ENCODE peak calls at places on chromosome 2, in five cellular contexts. M is gastrocnemius medialis, O is ovary, R is astrocyte, P is tibial artery. U is an unnamed sample.

GRCh38 chr2:182870227-182870626 is 3.8 kb upstream of the FRZB start:
- DNase-seq in M (no peak), O (no peak), P (no peak), R (no peak), U (peak; percentile 62)

GRCh38 chr2:43467889-43468288 is 127.9 kb downstream of the THADA start:
- DNase-seq in P (no peak), M (no peak), O (no peak), R (peak; percentile 73), U (no peak)

GRCh38 chr2:96881349-96882195 is 11.7 kb upstream of the SEMA4C start:
- DNase-seq in P (no peak), O (no peak), M (no peak), R (no peak), U (peak; percentile 61)

GRCh38 chr2:154827286-154827685 is 128.8 kb downstream of the KCNJ3 start:
- DNase-seq in R (no peak), P (no peak), O (no peak), M (no peak), U (no peak)

GRCh38 chr2:2566396-2567323 is 235.6 kb upstream of the MYT1L start:
- DNase-seq in R (no peak), P (no peak), M (no peak), O (no peak), U (no peak)

GRCh38 chr2:177106212-177106611 is 106.4 kb upstream of the HNRNPA3 start:
- DNase-seq in R (no peak), O (no peak), M (no peak), P (no peak), U (no peak)

GRCh38 chr2:150644298-150645067 is 157.0 kb upstream of the RND3 start:
- DNase-seq in P (no peak), M (no peak), O (no peak), R (peak; percentile 83), U (no peak)

GRCh38 chr2:46229134-46230063 is 67.8 kb upstream of the EPAS1 start:
- DNase-seq in R (peak; percentile 90), O (no peak), M (no peak), P (no peak), U (no peak)

GRCh38 chr2:172457606-172458005 is 30.2 kb downstream of the ITGA6 start:
- DNase-seq in P (no peak), M (no peak), O (no peak), R (no peak), U (no peak)

GRCh38 chr2:33014268-33014667 is 67.5 kb downstream of the LTBP1 start:
- DNase-seq in O (no peak), R (no peak), M (no peak), P (no peak), U (no peak)

GRCh38 chr2:202149155-202149762 is 76.2 kb downstream of the KIAA2012 start:
- DNase-seq in O (peak; percentile 81), R (peak; percentile 90), P (peak; percentile 56), M (no peak), U (no peak)

GRCh38 chr2:1645761-1646476 is 98.4 kb downstream of the PXDN start:
- DNase-seq in M (no peak), P (no peak), O (peak; percentile 24), R (no peak), U (no peak)

GRCh38 chr2:27051902-27052645 is 606 bp downstream of the AGBL5 start:
- DNase-seq in M (peak; percentile 35), O (peak; percentile 76), R (no peak), P (peak; percentile 45), U (peak; percentile 54)

GRCh38 chr2:224754129-224754528 is 38.0 kb upstream of the CCDC195 start:
- DNase-seq in P (peak; percentile 24), R (peak; percentile 48), M (peak; percentile 14), O (no peak), U (no peak)

GRCh38 chr2:187093771-187094412 is 244.9 kb upstream of the ZSWIM2 start:
- DNase-seq in O (no peak), M (no peak), P (no peak), R (no peak), U (no peak)

GRCh38 chr2:240559271-240559670 is 886 bp upstream of the DUSP28 start:
- DNase-seq in P (no peak), O (no peak), R (no peak), M (peak; percentile 9), U (no peak)

GRCh38 chr2:119746836-119747235 is 12.9 kb upstream of the PTPN4 start:
- DNase-seq in P (no peak), O (no peak), R (no peak), M (no peak), U (no peak)

GRCh38 chr2:44955593-44956449 is 14.3 kb downstream of the SIX3 start:
- DNase-seq in M (peak; percentile 43), P (peak; percentile 60), R (no peak), O (peak; percentile 73), U (peak; percentile 88)

GRCh38 chr2:190840572-190841172 is 39.9 kb upstream of the GLS start:
- DNase-seq in M (no peak), P (no peak), R (no peak), O (no peak), U (no peak)

GRCh38 chr2:240905176-240905781 is 857 bp upstream of the CROCC2 start:
- DNase-seq in M (no peak), O (peak; percentile 31), R (no peak), P (no peak), U (no peak)

GRCh38 chr2:165524720-165525119 is 55.2 kb downstream of the CSRNP3 start:
- DNase-seq in O (no peak), M (no peak), R (no peak), P (no peak), U (no peak)

GRCh38 chr2:221166283-221166682 is 405.8 kb downstream of the EPHA4 start:
- DNase-seq in P (no peak), R (no peak), O (no peak), M (peak; percentile 12), U (no peak)

GRCh38 chr2:15009681-15010080 is 377.2 kb downstream of the LRATD1 start:
- DNase-seq in R (no peak), P (no peak), O (no peak), M (no peak), U (no peak)

GRCh38 chr2:136214284-136214683 is 96.3 kb upstream of the CXCR4 start:
- DNase-seq in R (no peak), P (no peak), M (no peak), O (no peak), U (no peak)

GRCh38 chr2:150080115-150080514 is 407.4 kb downstream of the RND3 start:
- DNase-seq in O (no peak), R (peak; percentile 76), M (no peak), P (no peak), U (no peak)

GRCh38 chr2:45874324-45874723 is 222.8 kb downstream of the PRKCE start:
- DNase-seq in O (no peak), P (peak; percentile 73), R (no peak), M (peak; percentile 89), U (no peak)

GRCh38 chr2:190585000-190585678 is 50.6 kb upstream of the NEMP2 start:
- DNase-seq in R (no peak), O (no peak), P (no peak), M (no peak), U (no peak)

GRCh38 chr2:74845217-74845751 is 11.4 kb downstream of the HK2 start:
- DNase-seq in O (peak; percentile 58), M (peak; percentile 98), R (peak; percentile 90), P (peak; percentile 84), U (peak; percentile 67)
- H3K4me1 ChIP-seq in O (peaks cover 55% of the 10 kb centered on the region), M (peaks cover 69% of the 10 kb centered on the region), R (peaks cover 38% of the 10 kb centered on the region), P (peaks cover 55% of the 10 kb centered on the region), U (peaks cover 68% of the 10 kb centered on the region)

GRCh38 chr2:102271844-102272243 is 39.5 kb upstream of the IL1RL1 start:
- DNase-seq in R (no peak), M (no peak), O (no peak), P (no peak), U (no peak)
- TF ChIP-seq CTCF in R (no peak), M (no peak), O (no peak), P (no peak), U (no peak)

GRCh38 chr2:68383778-68384177 is 18.7 kb downstream of the PLEK start:
- DNase-seq in P (no peak), R (no peak), M (no peak), O (no peak), U (no peak)

GRCh38 chr2:68385907-68386287 is 20.8 kb downstream of the PLEK start:
- DNase-seq in O (no peak), M (no peak), P (no peak), R (no peak), U (no peak)

GRCh38 chr2:68385232-68385906 is 20.3 kb downstream of the PLEK start:
- DNase-seq in R (no peak), O (no peak), P (no peak), M (no peak), U (no peak)

GRCh38 chr2:68386362-68386761 is 21.3 kb downstream of the PLEK start:
- DNase-seq in O (no peak), P (no peak), M (no peak), R (no peak), U (no peak)

GRCh38 chr2:68384485-68385107 is 19.5 kb downstream of the PLEK start:
- DNase-seq in R (no peak), O (no peak), P (no peak), M (no peak), U (no peak)
- H3K4me1 ChIP-seq in R (no peaks in the 10 kb centered on the region), O (no peaks in the 10 kb centered on the region), P (no peaks in the 10 kb centered on the region), M (no peaks in the 10 kb centered on the region), U (no peaks in the 10 kb centered on the region)

GRCh38 chr2:127145255-127145899 is 38.4 kb upstream of the BIN1 start:
- DNase-seq in O (no peak), R (peak; percentile 55), P (no peak), M (peak; percentile 91), U (no peak)

GRCh38 chr2:127139766-127140165 is 32.8 kb upstream of the BIN1 start:
- DNase-seq in P (no peak), O (no peak), R (no peak), M (no peak), U (no peak)

GRCh38 chr2:127143851-127144782 is 37.2 kb upstream of the BIN1 start:
- DNase-seq in P (no peak), R (peak; percentile 61), M (peak; percentile 76), O (no peak), U (no peak)

GRCh38 chr2:127140543-127140942 is 33.6 kb upstream of the BIN1 start:
- DNase-seq in R (no peak), O (no peak), P (no peak), M (no peak), U (no peak)

DNA sequence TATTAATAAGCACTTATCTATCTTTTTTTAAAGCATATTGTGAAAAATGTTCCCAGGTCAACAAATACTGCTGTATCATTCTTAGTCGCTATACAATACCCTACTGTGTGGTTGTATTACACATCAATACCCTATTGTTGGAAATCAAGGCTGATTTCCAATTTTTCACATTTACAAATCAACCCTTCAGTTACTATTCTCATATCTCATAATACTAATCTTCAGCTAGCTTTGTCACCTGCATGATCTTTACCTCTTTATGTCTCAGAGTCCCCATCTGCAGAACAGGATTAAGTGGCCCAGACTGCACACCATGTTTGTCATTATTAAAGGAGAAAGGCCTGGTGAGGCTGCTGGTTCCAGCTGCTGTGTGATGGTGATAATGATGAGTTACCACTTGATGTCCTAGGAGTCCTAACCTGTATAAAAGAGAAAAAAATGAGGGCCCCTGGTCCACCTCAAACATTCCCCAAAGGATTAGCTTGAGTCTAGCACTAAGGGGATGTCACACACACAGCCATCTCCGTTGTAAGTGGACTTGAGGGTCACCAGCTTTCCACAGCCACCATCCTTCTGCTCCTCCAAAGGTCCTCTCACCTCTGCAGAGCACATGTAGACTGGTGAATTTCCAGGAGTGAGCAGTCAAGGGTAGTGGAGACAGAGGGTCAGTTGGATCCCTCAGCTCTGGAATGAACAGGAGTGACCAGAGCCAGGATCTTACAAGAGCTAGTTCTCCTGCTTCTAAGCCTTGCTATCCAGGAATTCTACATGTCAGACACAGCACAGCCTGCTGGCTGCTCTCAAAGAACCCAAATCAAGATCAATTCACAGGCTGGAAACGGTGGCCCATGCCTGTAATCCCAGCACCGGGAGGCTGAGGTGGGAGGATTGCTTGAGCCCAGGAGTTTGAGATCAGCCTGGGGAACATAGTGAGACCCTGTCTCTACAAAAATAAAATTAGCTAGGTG is 36.0 kb upstream of the BIN1 start:
- DNase-seq in O (no peak), M (no peak), R (no peak), P (no peak), U (no peak)
- TF ChIP-seq CTCF in O (no peak), M (no peak), R (no peak), P (no peak), U (no peak)